ENCODE peak calls at places on chromosomes 2 and 18, in seven cellular contexts. K is HL-60, C is IMR-90, A is psoas muscle, M is retinal pigment epithelial cell, N is epithelial cell of esophagus, Q is cardiac muscle cell. B is an unnamed sample.

GRCh38 chr18:28267276-28267675 is 90.3 kb upstream of the CDH2 start:
- DNase-seq in M (no peak), Q (no peak), A (no peak), C (no peak), N (peak; percentile 13), K (no peak), B (no peak)

GRCh38 chr2:119879502-119879901 is 119.8 kb downstream of the PTPN4 start:
- DNase-seq in K (no peak), C (no peak), M (no peak), Q (no peak), A (no peak), N (no peak), B (no peak)

GRCh38 chr2:121078869-121079268 is 206.1 kb downstream of the TFCP2L1 start:
- DNase-seq in A (no peak), N (no peak), M (no peak), Q (no peak), C (no peak), K (no peak), B (no peak)

GRCh38 chr2:121338281-121338680 is 53.3 kb upstream of the TFCP2L1 start:
- DNase-seq in C (no peak), M (no peak), K (no peak), Q (no peak), A (no peak), N (no peak), B (no peak)

GRCh38 chr2:235713244-235713643 is 219.4 kb downstream of the AGAP1 start:
- DNase-seq in Q (no peak), N (no peak), K (no peak), A (no peak), M (no peak), C (no peak), B (no peak)

GRCh38 chr2:46164581-46165301 is 132.5 kb upstream of the EPAS1 start:
- DNase-seq in M (peak; percentile 89), K (no peak), A (peak; percentile 77), C (peak; percentile 96), Q (peak; percentile 100), N (peak; percentile 83), B (peak; percentile 98)

GRCh38 chr2:71530246-71530986 is 77.1 kb downstream of the DYSF start:
- DNase-seq in A (no peak), C (peak; percentile 28), N (peak; percentile 55), Q (peak; percentile 76), M (no peak), K (no peak), B (peak; percentile 39)

GRCh38 chr2:39838589-39838988 is 59.5 kb upstream of the THUMPD2 start:
- DNase-seq in M (no peak), Q (no peak), A (no peak), K (no peak), C (no peak), N (no peak), B (no peak)

GRCh38 chr2:121776885-121777698 is 21.6 kb downstream of the TSN start:
- DNase-seq in A (no peak), C (peak; percentile 11), K (no peak), M (no peak), Q (peak; percentile 6), N (peak; percentile 5), B (peak; percentile 6)

GRCh38 chr2:228048838-228049490 is 132.5 kb downstream of the SPHKAP start:
- DNase-seq in A (no peak), N (peak; percentile 93), C (peak; percentile 11), M (no peak), K (peak; percentile 3), Q (peak; percentile 74), B (peak; percentile 54)

GRCh38 chr2:111208639-111209038 is 87.9 kb downstream of the BCL2L11 start:
- DNase-seq in N (no peak), C (no peak), A (no peak), M (no peak), K (no peak), Q (no peak), B (no peak)

GRCh38 chr2:21866316-21866715 is 742.5 kb downstream of the TDRD15 start:
- DNase-seq in Q (no peak), A (no peak), C (no peak), M (no peak), N (no peak), K (no peak), B (no peak)

GRCh38 chr2:77520981-77521380 is 1.2 kb downstream of the LRRTM4 start:
- DNase-seq in Q (no peak), M (no peak), K (no peak), C (no peak), N (no peak), A (no peak), B (no peak)

GRCh38 chr2:51981813-51982212 is 949.9 kb upstream of the NRXN1 start:
- DNase-seq in N (no peak), C (peak; percentile 75), A (no peak), M (no peak), K (no peak), Q (peak; percentile 57), B (peak; percentile 12)

GRCh38 chr2:157262248-157262647 is 4.7 kb downstream of the GALNT5 start:
- DNase-seq in N (no peak), M (no peak), C (no peak), Q (no peak), K (no peak), A (no peak), B (no peak)

GRCh38 chr2:74045454-74045853 is 60.7 kb downstream of the TET3 start:
- DNase-seq in C (peak; percentile 66), A (no peak), N (peak; percentile 29), Q (peak; percentile 32), M (no peak), K (no peak), B (peak; percentile 26)

GRCh38 chr2:174654429-174654941 is 56.9 kb upstream of the WIPF1 start:
- DNase-seq in N (no peak), Q (peak; percentile 36), A (no peak), M (no peak), C (peak; percentile 33), K (no peak), B (no peak)

GRCh38 chr2:170550501-170550900 is 164.6 kb upstream of the SP5 start:
- DNase-seq in C (no peak), N (no peak), M (no peak), A (no peak), K (no peak), Q (no peak), B (no peak)

DNA sequence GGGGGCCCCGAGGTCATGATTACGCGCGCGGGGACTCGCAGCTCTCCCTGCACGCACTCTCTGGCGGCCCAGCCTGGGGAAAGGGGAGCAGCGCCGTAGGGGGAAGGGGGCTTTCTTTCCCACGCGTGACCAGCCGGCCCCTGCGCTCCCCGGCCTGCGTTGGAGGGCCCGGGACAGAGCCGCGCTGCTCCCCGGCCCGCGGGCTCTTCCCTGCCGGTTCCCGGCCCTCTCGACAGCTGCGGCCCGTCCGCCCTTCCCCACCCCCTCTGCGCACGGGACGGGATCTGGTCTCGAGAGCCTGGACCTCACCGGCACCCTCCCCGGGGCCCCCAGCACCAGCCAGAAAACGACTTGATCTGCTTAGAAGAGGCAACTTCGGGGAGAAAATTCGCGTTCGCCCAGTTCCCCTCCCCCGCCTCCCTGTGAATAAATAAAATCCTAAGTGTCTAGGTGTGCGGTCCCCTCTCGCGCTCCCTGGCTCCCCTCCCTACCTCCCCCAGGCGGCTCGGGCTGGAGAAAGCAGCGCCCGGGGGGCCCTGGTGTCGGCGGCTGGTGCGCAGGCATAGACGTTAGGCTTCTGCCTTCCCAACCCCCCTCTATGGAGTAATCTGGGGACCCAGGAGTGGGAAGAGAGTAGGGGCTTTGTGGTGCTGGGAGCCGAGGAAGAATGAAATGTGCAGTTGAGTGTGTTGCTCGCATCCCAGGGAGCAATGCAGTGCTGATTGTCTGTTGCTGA is 793 bp upstream of the FIGN start:
- DNase-seq in Q (peak; percentile 50), C (no peak), A (no peak), N (peak; percentile 35), K (no peak), M (no peak), B (no peak)
- TF ChIP-seq CTCF in Q (peak; percentile 37), C (peak; percentile 7), A (peak; percentile 19), N (peak; percentile 10), K (no peak), M (peak; percentile 31), B (peak; percentile 30)

GRCh38 chr2:95276244-95276887 is 2.1 kb downstream of the PROM2 start:
- DNase-seq in C (no peak), N (no peak), A (peak; percentile 30), K (no peak), Q (no peak), M (no peak), B (no peak)
- H3K4me3 ChIP-seq in C (no peak overlapping the region), N (no peak overlapping the region), A (no peak overlapping the region), K (no peak overlapping the region), Q (no peak overlapping the region), M (no peak overlapping the region), B (no peak overlapping the region)

DNA sequence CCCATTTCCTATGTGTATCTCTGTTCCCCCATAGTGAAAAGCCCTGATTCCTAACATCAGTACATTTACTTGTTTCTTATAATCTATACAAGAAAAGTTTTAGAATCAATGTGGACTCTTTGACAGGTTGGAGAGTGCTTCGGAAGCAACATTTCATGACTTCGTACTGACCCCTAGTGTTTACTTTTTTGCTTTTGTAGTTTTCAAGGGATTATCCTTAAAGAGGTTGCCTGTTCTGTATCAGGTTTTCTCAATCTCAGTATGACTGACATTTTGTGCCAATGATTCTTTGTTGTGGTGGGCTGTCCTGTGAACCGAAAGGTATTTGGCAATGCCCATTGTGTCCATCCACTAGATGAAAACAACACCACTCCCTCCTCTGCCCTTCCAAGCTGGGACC is 43.3 kb upstream of the SERPINB2 start:
- DNase-seq in C (peak; percentile 67), Q (peak; percentile 46), A (no peak), N (peak; percentile 66), K (no peak), M (peak; percentile 17), B (peak; percentile 64)
- TF ChIP-seq CTCF in C (peak; percentile 71), Q (peak; percentile 46), A (peak; percentile 18), N (peak; percentile 64), K (peak; percentile 52), M (peak; percentile 54), B (peak; percentile 67)

GRCh38 chr2:189217041-189217440 is 37.5 kb upstream of the COL5A2 start:
- DNase-seq in N (no peak), Q (peak; percentile 11), M (no peak), K (no peak), C (no peak), A (no peak), B (no peak)
- H3K4me3 ChIP-seq in N (no peak overlapping the region), Q (no peak overlapping the region), M (no peak overlapping the region), K (no peak overlapping the region), C (no peak overlapping the region), A (no peak overlapping the region), B (no peak overlapping the region)

GRCh38 chr2:64317712-64318475 is 136.1 kb upstream of the LGALSL start:
- DNase-seq in K (no peak), A (no peak), Q (no peak), N (no peak), C (no peak), M (no peak), B (no peak)
- TF ChIP-seq CTCF in K (no peak), A (no peak), Q (no peak), N (no peak), C (no peak), M (no peak), B (no peak)

B was measured in AG10803.